ENCODE peak calls at places on chromosomes 1 and 21, in nine cellular contexts. M, E, G, L, H, C, U, Q and I are unnamed samples.

GRCh38 chr1:100443739-100444571 is 91.6 kb downstream of the CDC14A start:
- DNase-seq in M (no peak), E (peak), G (peak), L (no peak), H (peak), C (peak), U (peak), Q (no peak), I (no peak)

GRCh38 chr1:45380125-45380524 is 39.9 kb upstream of the MUTYH start:
- DNase-seq in M (no peak), E (no peak), G (no peak), L (no peak), H (no peak), C (no peak), U (no peak), Q (no peak), I (no peak)

GRCh38 chr1:44553771-44554170 is 120.5 kb downstream of the TMEM53 start:
- DNase-seq in M (no peak), E (peak), G (peak), L (no peak), H (peak), C (peak), U (peak), Q (peak), I (peak)

GRCh38 chr1:192639607-192640368 is 3.8 kb downstream of the RGS13 start:
- DNase-seq in M (no peak), E (peak), G (peak), L (peak), H (peak), C (peak), U (peak), Q (peak), I (peak)

GRCh38 chr1:50416150-50416527 is 7.1 kb downstream of the DMRTA2 start:
- DNase-seq in M (peak), E (no peak), G (no peak), L (no peak), H (no peak), C (no peak), U (no peak), Q (no peak), I (no peak)

GRCh38 chr1:160092366-160093068 is 5.9 kb downstream of the IGSF8 start:
- DNase-seq in M (no peak), E (no peak), G (no peak), L (no peak), H (no peak), C (no peak), U (no peak), Q (no peak), I (no peak)

GRCh38 chr1:97827887-97828286 is 92.9 kb downstream of the DPYD start:
- DNase-seq in M (peak), E (no peak), G (peak), L (peak), H (no peak), C (no peak), U (peak), Q (no peak), I (no peak)

GRCh38 chr1:203278087-203278884 is 27.0 kb upstream of the BTG2 start:
- DNase-seq in M (peak), E (peak), G (peak), L (peak), H (peak), C (no peak), U (peak), Q (no peak), I (no peak)

GRCh38 chr1:3441449-3441848 is 13.0 kb upstream of the ARHGEF16 start:
- DNase-seq in M (no peak), E (no peak), G (no peak), L (no peak), H (no peak), C (no peak), U (no peak), Q (no peak), I (no peak)

GRCh38 chr1:237539055-237539454 is 351.7 kb downstream of the ZP4 start:
- DNase-seq in M (no peak), E (no peak), G (no peak), L (no peak), H (no peak), C (no peak), U (no peak), Q (no peak), I (no peak)

GRCh38 chr1:226580625-226581270 is 32.2 kb downstream of the STUM start:
- DNase-seq in M (no peak), E (no peak), G (no peak), L (no peak), H (no peak), C (no peak), U (no peak), Q (no peak), I (no peak)

GRCh38 chr21:19899645-19900044 is 1098.6 kb upstream of the NCAM2 start:
- DNase-seq in M (no peak), E (no peak), G (no peak), L (no peak), H (no peak), C (no peak), U (no peak), Q (no peak), I (no peak)

GRCh38 chr1:204363335-204364114 is 3.8 kb upstream of the PLEKHA6 start:
- DNase-seq in M (peak), E (peak), G (peak), L (peak), H (peak), C (peak), U (peak), Q (peak), I (peak)

GRCh38 chr1:31790140-31790539 is 25.7 kb downstream of the SPOCD1 start:
- DNase-seq in M (no peak), E (no peak), G (no peak), L (no peak), H (no peak), C (no peak), U (no peak), Q (no peak), I (no peak)

GRCh38 chr1:82517586-82517985 is 716.9 kb downstream of the ADGRL2 start:
- DNase-seq in M (peak), E (peak), G (peak), L (no peak), H (no peak), C (peak), U (peak), Q (no peak), I (no peak)

GRCh38 chr1:52955129-52955970 is 28.3 kb downstream of the SCP2 start:
- DNase-seq in M (no peak), E (peak), G (peak), L (no peak), H (peak), C (peak), U (peak), Q (peak), I (no peak)

GRCh38 chr21:36509966-36510742 is 30.2 kb upstream of the CLDN14 start:
- DNase-seq in M (no peak), E (no peak), G (no peak), L (peak), H (no peak), C (peak), U (no peak), Q (no peak), I (peak)

GRCh38 chr21:41024341-41025056 is 143.5 kb upstream of the BACE2 start:
- DNase-seq in M (peak), E (no peak), G (no peak), L (no peak), H (no peak), C (no peak), U (no peak), Q (no peak), I (no peak)

GRCh38 chr1:9278114-9278513 is 14.6 kb upstream of the SPSB1 start:
- DNase-seq in M (no peak), E (peak), G (no peak), L (no peak), H (no peak), C (no peak), U (no peak), Q (no peak), I (no peak)

GRCh38 chr1:245074232-245074747 is 80.5 kb upstream of the KIF26B start:
- DNase-seq in M (peak), E (peak), G (peak), L (no peak), H (peak), C (peak), U (peak), Q (no peak), I (no peak)

GRCh38 chr1:218377143-218377660 is 32.1 kb downstream of the TGFB2 start:
- DNase-seq in M (no peak), E (peak), G (peak), L (no peak), H (peak), C (peak), U (peak), Q (peak), I (peak)

GRCh38 chr1:201714542-201715276 is 114.2 kb upstream of the IPO9 start:
- DNase-seq in M (peak), E (peak), G (peak), L (no peak), H (peak), C (peak), U (peak), Q (peak), I (peak)

DNA sequence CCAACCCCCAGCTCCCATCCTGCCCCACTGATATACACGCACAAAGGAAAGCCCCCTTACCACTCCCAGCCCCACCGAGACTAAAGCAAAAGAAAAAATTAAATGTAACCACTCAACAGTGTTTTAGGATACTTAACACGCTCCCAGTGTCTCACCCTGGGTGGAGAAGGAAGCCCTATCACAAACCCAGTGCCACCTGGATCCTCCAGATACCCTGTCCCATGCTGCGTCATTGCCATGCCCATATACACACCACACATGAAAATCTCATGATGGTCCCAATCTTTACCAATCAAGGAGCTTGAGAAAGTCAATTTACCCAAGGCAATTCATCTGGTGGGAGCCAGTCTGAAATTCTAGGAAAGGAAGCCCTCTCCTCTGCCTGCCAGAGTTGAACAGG is 11.2 kb downstream of the KIAA1614 start:
- DNase-seq in M (no peak), E (no peak), G (no peak), L (no peak), H (no peak), C (no peak), U (no peak), Q (no peak), I (no peak)
- H3K4me2 ChIP-seq in M (peak), E (no peak), G (no peak), L (no peak), H (no peak), C (no peak), U (no peak), Q (no peak), I (no peak)

GRCh38 chr21:39084073-39084472 is 99.2 kb downstream of the PSMG1 start:
- DNase-seq in M (no peak), E (no peak), G (no peak), L (no peak), H (no peak), C (no peak), U (no peak), Q (no peak), I (no peak)
- H3K27ac ChIP-seq in M (no peak), E (no peak), G (no peak), L (no peak), H (no peak), C (no peak), U (no peak), Q (no peak), I (no peak)

GRCh38 chr1:234647245-234647644 is 37.3 kb upstream of the IRF2BP2 start:
- DNase-seq in M (no peak), E (no peak), G (no peak), L (peak), H (no peak), C (no peak), U (no peak), Q (no peak), I (no peak)

GRCh38 chr1:234644928-234645327 is 35.0 kb upstream of the IRF2BP2 start:
- DNase-seq in M (no peak), E (no peak), G (no peak), L (no peak), H (no peak), C (no peak), U (no peak), Q (no peak), I (no peak)

GRCh38 chr1:234645474-234645953 is 35.5 kb upstream of the IRF2BP2 start:
- DNase-seq in M (no peak), E (peak), G (no peak), L (no peak), H (no peak), C (no peak), U (no peak), Q (no peak), I (no peak)

GRCh38 chr1:234647758-234648157 is 37.8 kb upstream of the IRF2BP2 start:
- DNase-seq in M (no peak), E (peak), G (no peak), L (no peak), H (no peak), C (peak), U (no peak), Q (no peak), I (no peak)

GRCh38 chr1:234645964-234646363 is 36.0 kb upstream of the IRF2BP2 start:
- DNase-seq in M (no peak), E (no peak), G (no peak), L (no peak), H (no peak), C (no peak), U (no peak), Q (no peak), I (no peak)
- H3K4me3 ChIP-seq in M (no peak), E (no peak), G (no peak), L (no peak), H (no peak), C (no peak), U (no peak), Q (no peak), I (no peak)

DNA sequence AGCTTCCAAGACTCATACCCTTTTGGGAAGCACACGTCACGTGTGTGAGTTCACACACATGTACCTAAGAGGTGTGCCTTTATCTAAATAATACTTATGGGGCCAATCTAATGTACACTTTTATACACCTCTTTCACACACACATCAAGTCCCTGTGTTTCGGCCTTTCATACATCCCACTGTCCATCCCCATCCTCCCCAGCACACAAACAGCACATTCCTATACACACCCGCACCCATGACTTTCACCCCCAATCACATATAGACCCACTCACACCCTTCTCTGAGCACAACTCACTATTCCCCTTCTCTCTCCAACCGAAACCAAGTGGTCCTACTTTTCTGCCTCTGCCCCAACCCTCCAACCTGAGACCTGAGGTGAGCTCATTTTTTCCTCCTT is 3.5 kb downstream of the MEX3A start:
- DNase-seq in M (no peak), E (no peak), G (no peak), L (no peak), H (no peak), C (no peak), U (no peak), Q (no peak), I (no peak)
- H3K4me2 ChIP-seq in M (peak), E (no peak), G (peak), L (no peak), H (peak), C (no peak), U (no peak), Q (no peak), I (no peak)

DNA sequence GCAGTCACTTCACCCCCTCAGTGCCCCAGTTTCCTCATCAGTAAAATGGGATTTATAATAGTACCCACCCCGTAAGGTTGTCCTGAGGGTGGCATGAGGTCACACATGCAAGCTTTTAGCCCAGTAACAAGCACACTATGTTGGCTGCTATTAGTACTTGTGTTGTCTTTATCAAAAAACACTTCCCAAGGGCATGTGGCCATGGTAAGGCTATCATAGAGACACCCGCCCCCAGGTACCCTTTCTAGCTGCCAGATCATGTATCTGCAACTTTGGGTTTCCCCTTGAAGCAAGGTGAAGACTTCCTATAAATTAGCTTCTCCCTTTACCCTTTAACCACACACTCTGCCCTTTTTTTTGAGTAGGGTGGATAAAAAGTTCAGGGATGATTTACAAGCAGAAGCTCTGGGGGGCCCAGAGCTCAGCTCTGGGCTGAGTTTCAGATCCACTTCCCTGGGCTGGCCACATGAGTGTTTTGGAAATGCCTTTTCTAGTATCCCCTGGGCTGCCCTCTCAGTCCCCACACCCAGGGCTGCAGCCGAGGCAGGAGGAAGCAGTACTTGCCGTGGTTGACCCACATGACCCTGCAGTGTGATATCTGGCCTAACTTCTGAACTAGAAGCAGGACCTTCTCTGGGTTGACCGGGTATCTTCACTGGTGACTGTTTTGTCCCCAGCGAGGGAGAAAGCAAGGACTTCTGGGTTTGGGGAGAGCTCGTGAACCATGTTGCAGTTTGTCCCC is 2.0 kb downstream of the ZDHHC18 start:
- DNase-seq in M (no peak), E (no peak), G (no peak), L (no peak), H (no peak), C (no peak), U (no peak), Q (no peak), I (no peak)
- H3K27ac ChIP-seq in M (no peak), E (no peak), G (no peak), L (peak), H (no peak), C (no peak), U (no peak), Q (peak), I (no peak)

GRCh38 chr1:116878804-116879477 is 30.8 kb upstream of the PTGFRN start:
- DNase-seq in M (peak), E (peak), G (peak), L (no peak), H (peak), C (peak), U (peak), Q (no peak), I (peak)
- H3K4me3 ChIP-seq in M (peak), E (peak), G (peak), L (no peak), H (peak), C (peak), U (no peak), Q (no peak), I (peak)